ENCODE peak calls at places on chromosomes 11 and 22, in four cellular contexts. I is choroid plexus epithelial cell; F is activated CD8-positive, alpha-beta T cell treated with anti-CD3 and anti-CD28 coated beads, Interleukin-2, amount 10 ng/mL, durations not matched to agents 7 days and 5 days; V is HuH-7. P is an unnamed sample.

GRCh38 chr11:8959546-8960166 is 4.6 kb downstream of the TMEM9B start:
- DNase-seq in I (peak), F (peak), V (peak), P (no peak)

GRCh38 chr11:31799794-31800397 is 11.2 kb downstream of the PAX6 start:
- DNase-seq in I (no peak), F (no peak), V (no peak), P (no peak)

GRCh38 chr11:2996976-2997375 is 4.8 kb upstream of the NAP1L4 start:
- DNase-seq in I (no peak), F (no peak), V (no peak), P (no peak)

GRCh38 chr22:42978453-42979103 is 36.4 kb downstream of the PACSIN2 start:
- DNase-seq in I (no peak), F (no peak), V (no peak), P (no peak)

GRCh38 chr22:47092896-47093311 is 330.5 kb downstream of the TBC1D22A start:
- DNase-seq in I (peak), F (no peak), V (no peak), P (no peak)

GRCh38 chr11:85685820-85686459 is at the start of gene CCDC89:
- DNase-seq in I (peak), F (no peak), V (no peak), P (no peak)

GRCh38 chr11:121929581-121929980 is 186.4 kb downstream of the BLID start:
- DNase-seq in I (peak), F (no peak), V (no peak), P (no peak)

GRCh38 chr11:66542362-66542761 is 3.5 kb downstream of the ZDHHC24 start:
- DNase-seq in I (no peak), F (no peak), V (no peak), P (no peak)

GRCh38 chr22:29912605-29913398 is 29.8 kb downstream of the MTMR3 start:
- DNase-seq in I (peak), F (no peak), V (no peak), P (no peak)

GRCh38 chr22:28772633-28773460 is at the start of gene CCDC117:
- DNase-seq in I (peak), F (peak), V (peak), P (peak)